ENCODE peak calls at places on chromosomes 13 and 19, in seven cellular contexts. S, V, O, H, Y, J and P are unnamed samples.

GRCh38 chr13:41675306-41675705 is 218.0 kb downstream of the RGCC start:
- DNase-seq in J (peak), O (no peak), V (no peak), Y (no peak), S (no peak), H (no peak), P (no peak)

GRCh38 chr19:33241530-33242101 is 16.0 kb upstream of the SLC7A10 start:
- DNase-seq in O (peak), Y (no peak), S (no peak), V (no peak), H (no peak), J (peak), P (no peak)

GRCh38 chr13:39779337-39780270 is 124.1 kb downstream of the COG6 start:
- DNase-seq in J (peak), O (no peak), V (no peak), H (peak), Y (no peak), S (no peak), P (peak)

GRCh38 chr19:6041991-6042421 is 64.1 kb upstream of the RANBP3 start:
- DNase-seq in J (no peak), H (no peak), V (no peak), S (no peak), Y (no peak), O (no peak), P (no peak)

GRCh38 chr13:112714772-112715569 is 25.1 kb downstream of the ATP11A start:
- DNase-seq in O (peak), S (no peak), J (no peak), Y (no peak), H (no peak), V (no peak), P (no peak)

GRCh38 chr19:17125052-17125727 is 49.6 kb downstream of the MYO9B start:
- DNase-seq in S (no peak), J (no peak), H (no peak), Y (no peak), O (no peak), V (no peak), P (peak)

GRCh38 chr13:75393839-75394238 is 88.1 kb downstream of the TBC1D4 start:
- DNase-seq in H (no peak), Y (no peak), O (no peak), J (no peak), V (no peak), S (no peak), P (peak)

GRCh38 chr19:7415163-7415856 is 66.6 kb downstream of the ARHGEF18 start:
- DNase-seq in S (no peak), V (no peak), J (no peak), Y (no peak), O (no peak), H (peak), P (peak)

GRCh38 chr13:24630851-24631341 is 49.3 kb upstream of the ATP12A start:
- DNase-seq in V (peak), S (peak), O (no peak), Y (no peak), J (peak), H (peak), P (peak)

GRCh38 chr13:98975822-98976261 is 2.0 kb downstream of the DOCK9 start:
- DNase-seq in V (no peak), H (peak), J (peak), S (no peak), O (peak), Y (no peak), P (no peak)

GRCh38 chr13:108005231-108005630 is 210.1 kb downstream of the LIG4 start:
- DNase-seq in Y (no peak), O (no peak), S (no peak), V (no peak), H (no peak), J (no peak), P (no peak)

GRCh38 chr13:38686635-38687245 is at the start of gene FREM2:
- DNase-seq in O (peak), H (peak), Y (peak), V (peak), S (peak), J (peak), P (no peak)

GRCh38 chr13:97319088-97319487 is 97.0 kb downstream of the MBNL2 start:
- DNase-seq in H (peak), S (no peak), O (no peak), J (no peak), Y (no peak), V (no peak), P (peak)

GRCh38 chr19:18697680-18698079 is 14.2 kb downstream of the CRTC1 start:
- DNase-seq in O (no peak), Y (no peak), J (no peak), H (no peak), V (no peak), S (no peak), P (no peak)

GRCh38 chr13:97205971-97206370 is 16.2 kb upstream of the MBNL2 start:
- DNase-seq in Y (no peak), J (peak), S (no peak), H (peak), V (no peak), O (no peak), P (peak)

GRCh38 chr19:12956446-12957388 is at the start of gene GADD45GIP1:
- DNase-seq in O (peak), H (peak), V (no peak), Y (peak), S (peak), J (peak), P (peak)

GRCh38 chr13:51628059-51628852 is 44.0 kb downstream of the WDFY2 start:
- DNase-seq in S (no peak), O (no peak), Y (no peak), V (no peak), H (peak), J (peak), P (no peak)

GRCh38 chr19:19820774-19821315 is 705 bp downstream of the ZNF506 start:
- DNase-seq in H (no peak), J (peak), Y (no peak), V (no peak), O (peak), S (no peak), P (no peak)

GRCh38 chr13:45410466-45410865 is 7.7 kb downstream of the SLC25A30 start:
- DNase-seq in J (no peak), V (no peak), Y (no peak), O (no peak), H (no peak), S (no peak), P (no peak)

GRCh38 chr19:46787331-46788100 is 878 bp downstream of the SLC1A5 start:
- DNase-seq in Y (peak), J (peak), O (peak), H (peak), S (no peak), V (peak), P (peak)

GRCh38 chr13:30829145-30829544 is 76.9 kb upstream of the MEDAG start:
- DNase-seq in Y (no peak), H (peak), V (no peak), O (no peak), S (no peak), J (peak), P (peak)

GRCh38 chr13:30831515-30831914 is 74.6 kb upstream of the MEDAG start:
- DNase-seq in J (no peak), O (no peak), V (no peak), H (no peak), S (no peak), Y (no peak), P (no peak)

GRCh38 chr13:30832377-30832776 is 73.7 kb upstream of the MEDAG start:
- DNase-seq in Y (no peak), V (no peak), S (no peak), H (no peak), O (no peak), J (no peak), P (no peak)

GRCh38 chr13:30830638-30830965 is 75.5 kb upstream of the MEDAG start:
- DNase-seq in V (no peak), O (no peak), Y (no peak), J (no peak), H (no peak), S (no peak), P (peak)

GRCh38 chr13:30829788-30830637 is 76.1 kb upstream of the MEDAG start:
- DNase-seq in S (no peak), J (no peak), Y (no peak), V (no peak), O (no peak), H (no peak), P (no peak)
- H3K23ac ChIP-seq in S (no peak), J (no peak), Y (no peak), V (no peak), O (no peak), H (no peak), P (peak)

DNA sequence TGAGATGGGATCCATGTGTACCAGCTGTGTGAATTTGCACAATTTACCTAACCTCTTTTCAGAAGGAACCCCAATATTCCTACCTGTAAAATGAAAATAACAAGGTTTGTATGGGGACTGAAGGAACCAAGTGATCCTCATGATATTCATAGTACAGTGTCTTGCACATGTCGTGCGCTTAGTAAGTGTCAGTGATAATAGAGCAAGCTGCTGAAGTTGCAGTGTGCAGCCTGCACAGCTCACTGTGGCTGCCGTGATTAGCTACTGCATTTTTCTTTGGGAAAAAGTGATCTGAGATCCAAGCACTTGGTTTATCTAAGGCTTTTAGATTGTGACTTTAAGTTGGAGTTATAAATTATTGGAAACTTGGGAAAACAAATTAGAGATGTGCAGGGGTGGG is 135.9 kb upstream of the FRY start:
- DNase-seq in O (no peak), Y (no peak), S (no peak), V (no peak), J (no peak), H (no peak), P (no peak)
- H4K8ac ChIP-seq in O (no peak), Y (no peak), S (no peak), V (no peak), J (no peak), H (no peak), P (no peak)

DNA sequence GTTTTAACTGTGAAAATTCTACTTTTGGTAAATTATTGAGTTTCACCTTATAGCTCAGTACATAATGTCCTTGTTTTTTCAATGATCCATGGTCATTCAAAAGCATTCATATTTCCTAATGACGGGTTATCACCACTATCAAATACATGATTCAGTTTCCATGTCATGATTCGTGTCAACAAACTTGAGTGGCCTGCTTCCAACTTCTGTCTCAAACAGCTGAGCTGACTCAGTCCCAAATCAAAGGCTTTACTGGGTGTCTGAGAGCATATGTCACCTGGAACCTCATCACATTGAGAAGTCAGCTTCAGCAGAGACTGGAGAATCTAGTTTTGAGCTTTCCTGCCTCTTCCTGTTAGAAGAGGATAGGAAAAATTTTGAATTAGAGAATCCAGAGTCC is 40.3 kb upstream of the SGCG start:
- DNase-seq in V (no peak), O (no peak), H (no peak), J (no peak), Y (no peak), S (no peak), P (peak)
- H3K23ac ChIP-seq in V (no peak), O (no peak), H (no peak), J (no peak), Y (no peak), S (no peak), P (no peak)

DNA sequence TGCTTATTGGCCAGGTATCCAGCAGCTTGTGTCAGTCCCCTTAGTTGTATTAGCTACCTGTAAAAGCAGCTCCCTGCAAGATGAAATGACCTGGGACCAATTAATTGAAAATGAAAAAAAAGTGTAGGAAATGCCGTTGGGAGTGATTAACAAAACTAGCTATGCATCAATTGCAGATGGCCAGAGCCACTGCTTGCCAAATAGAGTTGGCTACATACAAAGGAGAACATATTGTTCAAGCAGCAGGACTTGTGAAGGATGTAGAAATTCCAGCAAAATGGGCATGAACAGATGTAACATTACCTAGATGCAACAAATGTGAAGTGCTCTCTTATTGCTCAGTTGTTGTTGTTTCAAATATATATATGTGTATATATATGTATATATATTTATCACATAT is 300.5 kb downstream of the PCDH17 start:
- DNase-seq in Y (no peak), H (no peak), V (no peak), J (no peak), S (no peak), O (no peak), P (no peak)
- H4K8ac ChIP-seq in Y (no peak), H (no peak), V (no peak), J (no peak), S (no peak), O (no peak), P (no peak)

GRCh38 chr19:36245210-36246005 is 30.5 kb downstream of the ZNF146 start:
- DNase-seq in Y (peak), V (peak), S (peak), O (peak), H (no peak), J (peak), P (no peak)

GRCh38 chr19:36246006-36246391 is 31.1 kb downstream of the ZNF146 start:
- DNase-seq in H (no peak), V (no peak), J (peak), O (no peak), Y (no peak), S (no peak), P (no peak)

DNA sequence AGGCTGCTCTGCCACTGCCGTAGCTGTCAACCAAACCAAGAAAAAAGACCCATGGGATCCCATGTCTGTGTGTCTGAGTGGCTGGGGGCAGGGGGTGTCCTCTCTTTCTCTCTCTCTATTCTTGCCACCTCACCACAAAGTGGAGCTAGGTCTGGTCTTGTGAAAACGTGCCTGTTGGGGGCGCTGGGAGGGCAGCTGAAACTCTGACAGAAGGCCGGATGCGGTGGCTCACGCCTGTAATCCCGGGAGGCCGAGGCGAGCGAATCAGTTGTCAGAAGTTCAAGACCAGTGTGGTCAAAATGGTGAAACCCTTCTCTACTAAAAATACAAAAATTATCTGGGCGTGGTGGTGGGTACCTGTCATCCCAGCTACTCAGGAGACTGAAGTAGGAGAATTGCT is 29.2 kb downstream of the ZNF146 start:
- DNase-seq in V (no peak), H (no peak), O (peak), Y (peak), S (no peak), J (no peak), P (no peak)
- H3K23ac ChIP-seq in V (no peak), H (no peak), O (no peak), Y (no peak), S (no peak), J (no peak), P (no peak)